ENCODE peak calls at places on chromosome 7, in ten cellular contexts. R, I, A, Z, V, M, J, U, E and T are unnamed samples.

GRCh38 chr7:143041346-143041745 is 10.8 kb upstream of the OR6V1 start:
- DNase-seq in R (no peak), I (no peak), A (no peak), Z (no peak), V (no peak), M (no peak), J (no peak), U (no peak), E (no peak), T (no peak)

GRCh38 chr7:78345979-78346378 is 547.4 kb downstream of the PHTF2 start:
- DNase-seq in R (no peak), I (peak), A (peak), Z (no peak), V (no peak), M (no peak), J (no peak), U (no peak), E (no peak), T (no peak)

GRCh38 chr7:27169658-27170493 is 4.2 kb downstream of the HOXA10 start:
- DNase-seq in R (peak), I (no peak), A (peak), Z (peak), V (peak), M (peak), J (peak), U (peak), E (no peak), T (no peak)

GRCh38 chr7:143519411-143520131 is 41.9 kb downstream of the TAS2R41 start:
- DNase-seq in R (no peak), I (peak), A (no peak), Z (no peak), V (no peak), M (no peak), J (no peak), U (no peak), E (no peak), T (no peak)

GRCh38 chr7:71636329-71636728 is 504.4 kb downstream of the GALNT17 start:
- DNase-seq in R (no peak), I (no peak), A (no peak), Z (no peak), V (no peak), M (no peak), J (no peak), U (no peak), E (no peak), T (no peak)

GRCh38 chr7:151590071-151590800 is 70.5 kb upstream of the RHEB start:
- DNase-seq in R (no peak), I (no peak), A (no peak), Z (no peak), V (no peak), M (no peak), J (no peak), U (no peak), E (no peak), T (no peak)

GRCh38 chr7:70355591-70356323 is 757.5 kb downstream of the AUTS2 start:
- DNase-seq in R (no peak), I (no peak), A (no peak), Z (no peak), V (no peak), M (peak), J (no peak), U (no peak), E (no peak), T (no peak)

GRCh38 chr7:50379082-50379481 is 71.1 kb downstream of the FIGNL1 start:
- DNase-seq in R (no peak), I (no peak), A (no peak), Z (no peak), V (no peak), M (no peak), J (no peak), U (no peak), E (no peak), T (no peak)

GRCh38 chr7:140722254-140722653 is 25.7 kb downstream of the NDUFB2 start:
- DNase-seq in R (no peak), I (no peak), A (no peak), Z (no peak), V (no peak), M (no peak), J (no peak), U (no peak), E (no peak), T (no peak)

GRCh38 chr7:88964418-88964817 is 168.9 kb upstream of the TEX47 start:
- DNase-seq in R (no peak), I (no peak), A (no peak), Z (no peak), V (no peak), M (no peak), J (no peak), U (no peak), E (no peak), T (no peak)

GRCh38 chr7:88967432-88967831 is 171.9 kb upstream of the TEX47 start:
- DNase-seq in R (no peak), I (no peak), A (no peak), Z (no peak), V (no peak), M (no peak), J (no peak), U (no peak), E (no peak), T (no peak)
- TF ChIP-seq CTCF in R (no peak), I (no peak), A (no peak), Z (no peak), V (no peak), M (no peak), J (no peak), U (no peak), E (no peak), T (no peak)

GRCh38 chr7:130896898-130897514 is 163.0 kb upstream of the KLF14 start:
- DNase-seq in R (no peak), I (peak), A (peak), Z (peak), V (peak), M (peak), J (peak), U (peak), E (peak), T (peak)

GRCh38 chr7:130899071-130899451 is 165.1 kb upstream of the KLF14 start:
- DNase-seq in R (no peak), I (no peak), A (no peak), Z (no peak), V (no peak), M (no peak), J (no peak), U (no peak), E (no peak), T (no peak)

GRCh38 chr7:130899638-130900401 is 165.8 kb upstream of the KLF14 start:
- DNase-seq in R (no peak), I (no peak), A (no peak), Z (peak), V (no peak), M (no peak), J (no peak), U (no peak), E (no peak), T (no peak)

GRCh38 chr7:130896051-130896881 is 162.3 kb upstream of the KLF14 start:
- DNase-seq in R (no peak), I (peak), A (no peak), Z (no peak), V (no peak), M (no peak), J (no peak), U (no peak), E (no peak), T (no peak)

DNA sequence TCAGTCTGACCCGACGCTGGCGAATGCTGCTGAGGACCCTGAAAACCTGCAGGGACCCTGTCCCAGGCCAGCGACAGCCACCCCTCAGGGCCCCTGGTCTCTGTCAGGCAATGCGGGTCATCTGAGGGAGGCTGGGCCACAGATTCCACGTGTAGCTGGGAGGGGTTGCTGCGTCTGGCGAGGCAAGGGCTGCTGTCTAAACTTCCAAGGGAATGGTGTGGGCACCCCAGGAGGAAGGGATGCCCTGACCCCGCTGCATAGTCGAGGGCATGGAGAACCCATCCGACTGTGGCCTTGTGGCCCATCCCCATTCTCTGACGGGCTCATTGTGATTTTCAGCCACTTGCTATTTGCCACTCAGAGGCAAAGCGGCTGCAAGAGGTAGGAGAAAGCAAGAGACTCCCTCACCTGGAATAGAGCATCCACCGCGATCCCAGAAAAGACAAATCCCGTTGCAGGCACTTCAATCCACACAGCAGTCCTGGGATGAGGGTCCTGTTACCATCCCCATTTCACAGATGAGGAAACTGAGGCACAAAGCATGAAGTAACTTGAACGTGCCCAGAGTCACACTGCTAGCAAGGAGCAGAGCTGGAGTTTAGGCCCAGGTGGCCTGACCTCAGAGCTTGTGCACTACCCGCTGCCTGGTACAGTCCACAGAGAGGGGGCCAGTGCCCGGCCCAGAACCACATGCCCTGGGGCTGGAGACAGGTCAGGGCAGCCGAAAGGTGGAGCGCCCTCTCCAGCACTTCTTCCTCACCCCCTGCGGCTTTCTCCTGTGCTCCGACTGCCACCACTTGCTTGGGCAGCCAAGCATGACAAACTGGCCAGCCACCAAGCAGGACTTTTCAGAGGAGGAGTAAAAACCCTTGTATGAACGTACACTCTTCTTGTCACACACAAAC is 163.8 kb upstream of the KLF14 start:
- DNase-seq in R (no peak), I (no peak), A (no peak), Z (no peak), V (peak), M (no peak), J (no peak), U (no peak), E (no peak), T (no peak)
- TF ChIP-seq CTCF in R (no peak), I (no peak), A (no peak), Z (no peak), V (no peak), M (no peak), J (no peak), U (no peak), E (no peak), T (no peak)

GRCh38 chr7:124996778-124997177 is 67.2 kb upstream of the POT1 start:
- DNase-seq in R (no peak), I (peak), A (no peak), Z (no peak), V (no peak), M (no peak), J (no peak), U (no peak), E (no peak), T (no peak)
- TF ChIP-seq CTCF in R (no peak), I (peak), A (no peak), Z (no peak), V (no peak), M (no peak), J (no peak), U (no peak), E (no peak), T (no peak)

GRCh38 chr7:111927383-111928019 is 278.7 kb downstream of the DOCK4 start:
- DNase-seq in R (no peak), I (no peak), A (no peak), Z (no peak), V (no peak), M (no peak), J (no peak), U (no peak), E (no peak), T (no peak)

GRCh38 chr7:111931016-111931517 is 275.1 kb downstream of the DOCK4 start:
- DNase-seq in R (no peak), I (peak), A (no peak), Z (no peak), V (no peak), M (no peak), J (no peak), U (no peak), E (no peak), T (no peak)

GRCh38 chr7:111933614-111934013 is 272.6 kb downstream of the DOCK4 start:
- DNase-seq in R (no peak), I (no peak), A (no peak), Z (no peak), V (no peak), M (no peak), J (no peak), U (no peak), E (no peak), T (no peak)

GRCh38 chr7:111931958-111932357 is 274.2 kb downstream of the DOCK4 start:
- DNase-seq in R (no peak), I (peak), A (no peak), Z (no peak), V (no peak), M (no peak), J (no peak), U (no peak), E (no peak), T (no peak)

DNA sequence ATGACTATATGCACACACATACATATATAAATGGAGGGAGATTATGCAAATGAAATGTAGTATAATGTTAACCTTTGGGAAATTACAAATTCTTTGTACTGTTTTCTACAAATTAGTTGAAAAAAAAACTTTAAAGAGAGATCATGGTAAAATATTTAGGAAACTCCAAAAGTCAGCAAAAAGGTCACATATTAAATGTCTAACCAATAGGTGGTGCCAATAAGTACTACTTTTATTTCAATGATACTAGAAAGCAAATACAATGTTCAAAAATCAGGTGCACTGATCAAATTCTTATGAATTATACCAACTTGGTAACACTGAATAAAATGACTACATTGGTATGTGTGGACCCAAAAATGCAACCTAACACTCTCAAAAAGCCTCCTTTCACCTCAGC is 276.9 kb downstream of the DOCK4 start:
- DNase-seq in R (no peak), I (no peak), A (no peak), Z (no peak), V (no peak), M (no peak), J (no peak), U (no peak), E (no peak), T (no peak)
- TF ChIP-seq CTCF in R (no peak), I (no peak), A (no peak), Z (no peak), V (no peak), M (no peak), J (no peak), U (no peak), E (no peak), T (no peak)

DNA sequence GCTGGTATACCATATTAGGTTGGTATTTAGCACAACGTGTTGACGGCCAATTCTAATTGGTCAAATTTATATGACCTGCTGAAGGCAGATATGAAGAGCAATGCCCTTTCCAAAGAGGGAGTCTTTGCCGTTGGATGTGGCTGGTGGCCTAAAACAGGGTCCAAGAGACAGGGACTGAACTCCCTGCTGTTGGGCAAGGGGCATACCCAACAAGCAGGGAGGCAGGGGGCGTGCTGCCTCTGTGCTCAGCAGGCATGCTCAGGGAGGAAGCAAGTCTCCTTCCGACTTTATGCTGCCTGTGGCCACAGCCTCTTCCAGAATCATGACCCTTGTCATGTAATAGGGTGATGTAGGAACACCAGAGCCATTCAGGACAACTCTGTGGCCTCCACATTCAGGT is 167.7 kb upstream of the NPVF start:
- DNase-seq in R (no peak), I (no peak), A (no peak), Z (no peak), V (peak), M (no peak), J (no peak), U (no peak), E (no peak), T (no peak)
- TF ChIP-seq CTCF in R (no peak), I (no peak), A (no peak), Z (no peak), V (no peak), M (no peak), J (no peak), U (no peak), E (no peak), T (no peak)

DNA sequence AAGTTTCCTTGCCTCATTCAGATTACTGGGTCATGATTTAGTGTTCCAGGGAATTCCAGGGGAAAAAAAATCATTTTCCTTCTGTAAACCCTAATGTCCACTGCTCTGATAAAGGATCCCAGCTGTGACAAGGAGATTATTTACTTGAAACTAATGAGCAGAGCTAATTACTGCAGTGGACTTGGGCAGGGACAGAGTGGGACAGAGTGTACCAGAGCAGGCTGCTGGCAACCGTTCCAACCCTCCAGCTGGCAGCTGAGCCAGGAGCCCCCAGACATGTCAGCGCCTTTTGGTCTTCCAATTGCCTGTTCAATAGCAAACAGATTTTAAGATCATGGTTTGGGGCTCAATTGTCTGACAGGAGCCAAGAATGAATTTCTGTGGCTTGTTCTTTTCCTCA is 20.4 kb upstream of the FAM180A start:
- DNase-seq in R (no peak), I (no peak), A (no peak), Z (no peak), V (no peak), M (no peak), J (no peak), U (no peak), E (no peak), T (no peak)
- TF ChIP-seq CTCF in R (no peak), I (no peak), A (no peak), Z (no peak), V (no peak), M (no peak), J (no peak), U (no peak), E (no peak), T (no peak)

GRCh38 chr7:20267482-20267881 is 50.3 kb upstream of the MACC1 start:
- DNase-seq in R (no peak), I (no peak), A (no peak), Z (peak), V (no peak), M (no peak), J (peak), U (no peak), E (no peak), T (no peak)
- TF ChIP-seq CTCF in R (no peak), I (no peak), A (no peak), Z (no peak), V (no peak), M (no peak), J (no peak), U (no peak), E (no peak), T (peak)

GRCh38 chr7:135361788-135362187 is 128.2 kb downstream of the STRA8 start:
- DNase-seq in R (no peak), I (no peak), A (no peak), Z (no peak), V (no peak), M (no peak), J (no peak), U (no peak), E (no peak), T (no peak)
- TF ChIP-seq CTCF in R (no peak), I (no peak), A (no peak), Z (no peak), V (no peak), M (no peak), J (no peak), U (no peak), E (no peak), T (no peak)